ENCODE peak calls at places on chromosomes 7 and 10, in six cellular contexts. F, U, J, W, Q and O are unnamed samples.

GRCh38 chr7:91424372-91424771 is 160.1 kb downstream of the FZD1 start:
- DNase-seq in F (no peak), U (no peak), J (no peak), W (no peak), Q (no peak), O (no peak)

GRCh38 chr10:60911216-60911615 is 32.8 kb downstream of the RHOBTB1 start:
- DNase-seq in F (no peak), U (no peak), J (no peak), W (no peak), Q (no peak), O (no peak)

GRCh38 chr7:128067983-128068382 is 36.7 kb upstream of the LRRC4 start:
- DNase-seq in F (no peak), U (no peak), J (no peak), W (no peak), Q (no peak), O (no peak)

GRCh38 chr7:46156835-46157234 is 235.8 kb upstream of the IGFBP3 start:
- DNase-seq in F (no peak), U (no peak), J (no peak), W (no peak), Q (no peak), O (no peak)

GRCh38 chr10:86664370-86665217 is 3.7 kb upstream of the LDB3 start:
- DNase-seq in F (no peak), U (no peak), J (peak), W (no peak), Q (no peak), O (no peak)

GRCh38 chr7:79593819-79594218 is 140.4 kb upstream of the MAGI2 start:
- DNase-seq in F (no peak), U (peak), J (no peak), W (no peak), Q (no peak), O (no peak)

GRCh38 chr7:113945018-113945938 is 26.5 kb upstream of the PPP1R3A start:
- DNase-seq in F (no peak), U (peak), J (no peak), W (no peak), Q (no peak), O (no peak)

GRCh38 chr7:5380350-5381210 is 43.1 kb downstream of the TNRC18 start:
- DNase-seq in F (no peak), U (no peak), J (no peak), W (no peak), Q (no peak), O (no peak)

GRCh38 chr10:64547168-64547567 is 1026.0 kb downstream of the REEP3 start:
- DNase-seq in F (no peak), U (no peak), J (no peak), W (no peak), Q (no peak), O (no peak)

GRCh38 chr7:107889992-107890391 is 991 bp upstream of the DLD start:
- DNase-seq in F (no peak), U (no peak), J (no peak), W (no peak), Q (no peak), O (no peak)

GRCh38 chr10:132336064-132336746 is 4.2 kb downstream of the LRRC27 start:
- DNase-seq in F (no peak), U (no peak), J (no peak), W (no peak), Q (no peak), O (no peak)

GRCh38 chr7:106604303-106604918 is 56.5 kb downstream of the CCDC71L start:
- DNase-seq in F (no peak), U (no peak), J (no peak), W (peak), Q (no peak), O (no peak)

GRCh38 chr10:102384606-102385429 is 10.7 kb upstream of the NFKB2 start:
- DNase-seq in F (no peak), U (no peak), J (no peak), W (no peak), Q (no peak), O (no peak)

GRCh38 chr7:32957326-32958045 is at the start of gene FKBP9:
- DNase-seq in F (peak), U (peak), J (peak), W (no peak), Q (peak), O (peak)

GRCh38 chr7:39560398-39560797 is 5.8 kb upstream of the YAE1 start:
- DNase-seq in F (no peak), U (peak), J (peak), W (no peak), Q (no peak), O (no peak)

GRCh38 chr7:149721084-149721601 is 52.2 kb downstream of the ZNF467 start:
- DNase-seq in F (no peak), U (no peak), J (no peak), W (no peak), Q (no peak), O (no peak)

GRCh38 chr10:15898046-15898445 is 37.7 kb upstream of the MINDY3 start:
- DNase-seq in F (no peak), U (no peak), J (no peak), W (no peak), Q (no peak), O (no peak)

GRCh38 chr7:19106308-19107141 is 10.9 kb downstream of the TWIST1 start:
- DNase-seq in F (no peak), U (no peak), J (no peak), W (no peak), Q (no peak), O (no peak)

GRCh38 chr7:64874114-64874513 is 29.0 kb upstream of the ZNF273 start:
- DNase-seq in F (no peak), U (no peak), J (no peak), W (no peak), Q (no peak), O (no peak)

GRCh38 chr10:77899080-77899477 is 27.5 kb downstream of the DLG5 start:
- DNase-seq in F (peak), U (peak), J (peak), W (no peak), Q (no peak), O (no peak)

GRCh38 chr7:79454325-79454960 is 976 bp upstream of the MAGI2 start:
- DNase-seq in F (no peak), U (peak), J (no peak), W (no peak), Q (no peak), O (no peak)

GRCh38 chr7:155411718-155412415 is 46.1 kb upstream of the EN2 start:
- DNase-seq in F (no peak), U (no peak), J (no peak), W (no peak), Q (no peak), O (no peak)

GRCh38 chr10:79391231-79392019 is 44.2 kb downstream of the PPIF start:
- DNase-seq in F (peak), U (no peak), J (peak), W (no peak), Q (no peak), O (no peak)
- H3K27ac ChIP-seq in F (no peak), U (peak), J (no peak), W (no peak), Q (no peak), O (no peak)

GRCh38 chr10:114508376-114508775 is 104.1 kb upstream of the AFAP1L2 start:
- DNase-seq in F (no peak), U (no peak), J (no peak), W (no peak), Q (no peak), O (no peak)
- H3K27ac ChIP-seq in F (peak), U (no peak), J (no peak), W (no peak), Q (no peak), O (no peak)

DNA sequence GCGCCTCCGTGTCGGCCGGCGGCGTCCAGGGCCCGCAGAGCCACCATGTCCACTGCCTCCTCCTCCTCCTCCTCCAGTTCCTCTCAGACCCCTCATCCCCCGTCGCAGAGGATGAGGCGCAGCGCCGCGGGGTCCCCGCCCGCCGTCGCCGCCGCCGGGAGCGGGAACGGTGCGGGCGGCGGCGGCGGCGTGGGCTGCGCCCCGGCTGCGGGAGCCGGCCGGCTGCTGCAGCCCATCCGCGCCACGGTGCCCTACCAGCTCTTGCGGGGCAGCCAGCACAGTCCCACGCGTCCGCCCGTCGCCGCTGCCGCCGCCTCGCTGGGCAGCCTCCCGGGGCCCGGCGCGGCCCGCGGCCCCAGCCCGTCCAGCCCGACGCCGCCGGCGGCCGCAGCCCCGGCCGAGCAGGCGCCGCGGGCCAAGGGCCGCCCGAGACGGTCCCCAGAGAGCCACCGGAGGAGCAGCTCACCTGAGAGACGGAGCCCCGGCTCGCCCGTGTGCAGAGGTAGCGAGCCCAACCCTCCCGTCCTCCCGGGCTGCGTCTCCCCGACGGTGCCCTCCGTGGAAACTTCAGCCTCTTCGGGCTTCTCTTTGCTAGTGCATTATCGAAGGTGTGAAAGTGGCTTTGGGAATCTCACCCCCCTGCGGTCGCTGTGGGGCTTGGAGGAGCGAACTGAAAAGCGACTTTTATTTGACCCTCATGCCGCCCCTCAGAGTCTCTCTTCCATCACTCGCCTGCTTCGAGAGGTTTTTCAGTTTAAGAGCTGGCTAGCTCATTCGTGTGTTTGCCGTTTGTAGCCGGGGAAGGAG is 913 bp downstream of the GLCCI1 start:
- DNase-seq in F (peak), U (peak), J (peak), W (peak), Q (peak), O (peak)
- H3K27ac ChIP-seq in F (peak), U (peak), J (peak), W (peak), Q (peak), O (peak)

DNA sequence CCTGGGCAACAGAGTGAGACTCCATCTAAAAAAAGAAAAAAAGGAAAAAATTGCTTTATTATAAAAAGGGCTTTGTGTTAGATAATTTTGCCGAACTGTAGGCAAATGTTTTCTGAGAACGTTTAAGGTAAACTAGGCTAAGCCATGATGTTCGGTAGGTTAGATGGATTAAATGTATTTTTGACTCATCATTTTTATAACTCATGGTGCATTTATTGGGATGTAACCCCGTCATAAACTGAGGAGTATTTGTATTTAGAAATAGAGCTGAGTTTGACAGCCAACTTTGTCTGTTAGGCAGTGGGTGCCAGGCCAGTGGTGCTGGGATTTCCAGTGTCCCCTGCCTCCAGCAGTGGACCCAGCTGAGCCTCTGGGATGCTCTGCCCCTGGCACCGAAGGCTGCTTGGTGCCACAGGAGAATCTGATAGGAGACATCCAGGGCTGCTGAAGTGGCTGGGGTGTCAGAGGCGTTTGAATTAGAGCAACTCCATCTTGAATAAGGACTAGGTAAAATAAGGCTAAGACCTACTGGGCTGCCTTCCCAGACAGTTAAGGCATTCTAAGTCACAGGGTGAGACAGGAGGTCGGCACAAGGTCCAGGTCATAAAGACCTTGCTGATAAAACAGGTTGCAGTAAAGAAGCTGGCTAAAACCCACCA is 114.9 kb upstream of the EEPD1 start:
- DNase-seq in F (no peak), U (no peak), J (no peak), W (no peak), Q (no peak), O (no peak)
- H3K27ac ChIP-seq in F (peak), U (no peak), J (no peak), W (no peak), Q (no peak), O (peak)

GRCh38 chr10:48464871-48465736 is 139.8 kb downstream of the ARHGAP22 start:
- DNase-seq in F (peak), U (peak), J (peak), W (no peak), Q (peak), O (no peak)

GRCh38 chr10:48461623-48462481 is 143.0 kb downstream of the ARHGAP22 start:
- DNase-seq in F (peak), U (peak), J (peak), W (no peak), Q (no peak), O (no peak)

GRCh38 chr10:48464121-48464870 is 140.6 kb downstream of the ARHGAP22 start:
- DNase-seq in F (peak), U (no peak), J (no peak), W (no peak), Q (no peak), O (no peak)

GRCh38 chr10:48462482-48463020 is 142.3 kb downstream of the ARHGAP22 start:
- DNase-seq in F (peak), U (no peak), J (peak), W (no peak), Q (no peak), O (no peak)

DNA sequence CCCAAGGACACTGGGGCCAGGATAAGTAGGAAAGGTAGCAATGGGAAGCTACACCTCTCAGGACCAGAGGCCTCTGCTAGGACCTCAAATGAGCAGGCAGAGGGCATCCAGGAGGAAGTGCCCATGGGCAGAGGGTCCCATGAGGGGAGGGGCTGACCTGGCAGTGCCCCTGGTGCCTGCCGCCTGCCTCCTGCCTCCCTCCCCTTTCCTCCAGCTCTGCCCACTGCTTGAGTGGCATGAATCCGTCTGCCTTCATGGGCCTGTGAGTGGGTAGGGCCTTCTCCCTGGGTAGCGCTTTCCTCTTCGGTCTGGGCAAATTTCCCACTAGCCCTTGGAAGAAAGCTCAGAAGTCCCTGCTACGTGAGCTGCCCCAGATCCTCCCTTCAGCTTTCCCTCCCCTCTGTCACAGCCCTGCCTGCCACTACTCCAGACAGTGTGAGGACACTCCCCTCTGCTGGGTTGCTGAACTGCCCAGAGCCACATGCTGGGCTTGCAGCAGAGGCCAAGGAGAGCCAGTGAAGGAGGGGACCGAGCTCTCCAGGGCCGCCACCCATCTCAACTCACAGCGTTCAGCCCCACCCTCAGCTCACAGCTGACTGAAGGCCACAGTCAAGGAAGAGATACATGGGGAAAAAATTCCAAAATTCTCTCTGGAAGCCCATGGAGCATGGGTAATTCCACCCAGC is 141.4 kb downstream of the ARHGAP22 start:
- DNase-seq in F (peak), U (peak), J (no peak), W (no peak), Q (peak), O (no peak)
- H3K27ac ChIP-seq in F (no peak), U (no peak), J (no peak), W (no peak), Q (no peak), O (no peak)

GRCh38 chr10:5812283-5813090 is 747 bp downstream of the GDI2 start:
- DNase-seq in F (no peak), U (peak), J (peak), W (no peak), Q (peak), O (no peak)

GRCh38 chr10:5813341-5814109 is at the start of gene GDI2:
- DNase-seq in F (peak), U (peak), J (peak), W (peak), Q (peak), O (peak)

GRCh38 chr10:5816170-5816569 is 2.9 kb upstream of the GDI2 start:
- DNase-seq in F (no peak), U (no peak), J (no peak), W (no peak), Q (peak), O (no peak)

GRCh38 chr10:5813091-5813340 is 218 bp downstream of the GDI2 start:
- DNase-seq in F (no peak), U (no peak), J (no peak), W (no peak), Q (no peak), O (no peak)

GRCh38 chr10:5814110-5815107 is 1.2 kb upstream of the GDI2 start:
- DNase-seq in F (no peak), U (no peak), J (no peak), W (no peak), Q (no peak), O (no peak)
- H3K27ac ChIP-seq in F (peak), U (peak), J (peak), W (peak), Q (peak), O (peak)

GRCh38 chr10:112712536-112712935 is 237.5 kb upstream of the TCF7L2 start:
- DNase-seq in F (no peak), U (no peak), J (no peak), W (no peak), Q (no peak), O (no peak)

GRCh38 chr10:112716076-112716475 is 234.0 kb upstream of the TCF7L2 start:
- DNase-seq in F (no peak), U (no peak), J (no peak), W (no peak), Q (no peak), O (no peak)

GRCh38 chr10:112715581-112715980 is 234.5 kb upstream of the TCF7L2 start:
- DNase-seq in F (no peak), U (no peak), J (no peak), W (no peak), Q (no peak), O (no peak)

GRCh38 chr10:112713411-112713810 is 236.6 kb upstream of the TCF7L2 start:
- DNase-seq in F (no peak), U (no peak), J (no peak), W (no peak), Q (no peak), O (no peak)

GRCh38 chr10:112711366-112711765 is 238.7 kb upstream of the TCF7L2 start:
- DNase-seq in F (no peak), U (no peak), J (no peak), W (no peak), Q (no peak), O (peak)
- H3K27ac ChIP-seq in F (no peak), U (no peak), J (no peak), W (no peak), Q (no peak), O (peak)